ENCODE peak calls at places on chromosomes 6 and 20, in seven cellular contexts. L is cardiac muscle cell; E is fibroblast of the aortic adventitia; I is neural progenitor cell; D is HCT116; R is CD4-positive, alpha-beta T cell; O is GM10248. S is an unnamed sample.

GRCh38 chr6:24951831-24952299 is 16.1 kb upstream of the RIPOR2 start:
- DNase-seq in R (peak; percentile 41), D (no peak), O (no peak), I (no peak), L (no peak), E (no peak), S (no peak)

GRCh38 chr6:108165714-108166663 is at the start of gene NR2E1:
- DNase-seq in I (peak; percentile 65), R (no peak), E (peak; percentile 18), L (no peak), O (no peak), D (no peak), S (no peak)

GRCh38 chr6:21556968-21557721 is 36.4 kb upstream of the SOX4 start:
- DNase-seq in E (no peak), L (no peak), I (no peak), O (no peak), R (no peak), D (no peak), S (no peak)

GRCh38 chr20:61808497-61808896 is 257.2 kb downstream of the TAF4 start:
- DNase-seq in R (no peak), O (no peak), D (no peak), L (no peak), E (no peak), I (no peak), S (no peak)

GRCh38 chr20:7723284-7723683 is 217.0 kb downstream of the HAO1 start:
- DNase-seq in E (peak; percentile 93), D (no peak), O (no peak), I (no peak), L (peak; percentile 83), R (no peak), S (no peak)

GRCh38 chr6:109867970-109868358 is 110.1 kb upstream of the GPR6 start:
- DNase-seq in D (no peak), L (peak; percentile 60), R (no peak), O (no peak), I (no peak), E (peak; percentile 29), S (no peak)

GRCh38 chr20:50826121-50826520 is 31.3 kb downstream of the BCAS4 start:
- DNase-seq in D (no peak), I (no peak), O (no peak), E (peak; percentile 44), L (no peak), R (no peak), S (no peak)

GRCh38 chr20:12069181-12069580 is 151.5 kb downstream of the BTBD3 start:
- DNase-seq in D (no peak), R (no peak), L (no peak), E (no peak), I (no peak), O (no peak), S (no peak)

GRCh38 chr6:40328376-40328987 is 258.7 kb downstream of the LRFN2 start:
- DNase-seq in L (no peak), D (peak; percentile 33), I (peak; percentile 63), O (no peak), E (no peak), R (peak; percentile 53), S (peak; percentile 77)

GRCh38 chr6:5634525-5634924 is 372.2 kb downstream of the NRN1 start:
- DNase-seq in I (no peak), O (no peak), R (no peak), L (peak; percentile 50), D (no peak), E (peak; percentile 17), S (no peak)

GRCh38 chr20:36468149-36469000 is 72.9 kb upstream of the MYL9 start:
- DNase-seq in D (no peak), O (no peak), R (no peak), E (no peak), L (no peak), I (no peak), S (no peak)

GRCh38 chr6:159044899-159045727 is at the start of gene TAGAP:
- DNase-seq in E (no peak), L (no peak), D (no peak), R (peak; percentile 80), O (peak; percentile 82), I (no peak), S (peak; percentile 32)

GRCh38 chr20:49207071-49207470 is 12.1 kb upstream of the DDX27 start:
- DNase-seq in D (no peak), I (no peak), R (no peak), E (no peak), O (peak; percentile 35), L (no peak), S (peak; percentile 27)
- TF ChIP-seq CTCF in D (peak; percentile 45), I (peak; percentile 10), R (no peak), E (no peak), O (peak; percentile 40), L (no peak), S (peak; percentile 31)

GRCh38 chr6:169654590-169655391 is 47.0 kb downstream of the WDR27 start:
- DNase-seq in I (no peak), L (peak; percentile 83), R (peak; percentile 73), O (peak; percentile 72), E (peak; percentile 74), D (no peak), S (peak; percentile 49)
- TF ChIP-seq CTCF in I (no peak), L (peak; percentile 41), R (no peak), O (no peak), E (peak; percentile 48), D (no peak), S (no peak)

GRCh38 chr20:4014031-4014474 is 1.3 kb downstream of the RNF24 start:
- DNase-seq in R (no peak), I (peak; percentile 55), O (peak; percentile 43), E (peak; percentile 92), L (peak; percentile 86), D (peak; percentile 68), S (peak; percentile 60)
- TF ChIP-seq CTCF in R (peak; percentile 71), I (peak; percentile 46), O (peak; percentile 49), E (peak; percentile 79), L (peak; percentile 71), D (peak; percentile 65), S (peak; percentile 42)

GRCh38 chr20:37915800-37916570 is 13.1 kb downstream of the VSTM2L start:
- DNase-seq in E (no peak), I (peak; percentile 56), D (no peak), L (peak; percentile 30), R (no peak), O (no peak), S (no peak)
- TF ChIP-seq CTCF in E (peak; percentile 9), I (no peak), D (peak; percentile 31), L (no peak), R (no peak), O (no peak), S (no peak)